ENCODE peak calls at places on chromosomes 16 and 17, in six cellular contexts. W, N, D, U, I and R are unnamed samples.

GRCh38 chr17:71438631-71439146 is 682.1 kb upstream of the SOX9 start:
- DNase-seq in W (peak), N (peak), D (peak), U (no peak), I (no peak), R (peak)

GRCh38 chr17:72852267-72852945 is 240.1 kb downstream of the SLC39A11 start:
- DNase-seq in W (no peak), N (no peak), D (no peak), U (no peak), I (no peak), R (peak)

GRCh38 chr17:9408381-9408780 is 167.2 kb downstream of the STX8 start:
- DNase-seq in W (no peak), N (no peak), D (no peak), U (no peak), I (no peak), R (peak)

GRCh38 chr17:3722716-3723115 is 987 bp upstream of the HASPIN start:
- DNase-seq in W (no peak), N (no peak), D (no peak), U (no peak), I (no peak), R (peak)

GRCh38 chr17:77681820-77682219 is 276.7 kb upstream of the TNRC6C start:
- DNase-seq in W (no peak), N (no peak), D (no peak), U (peak), I (no peak), R (no peak)

GRCh38 chr16:55257971-55258613 is 65.9 kb upstream of the IRX6 start:
- DNase-seq in W (no peak), N (peak), D (peak), U (peak), I (peak), R (no peak)

GRCh38 chr16:27483624-27484023 is 66.1 kb downstream of the GTF3C1 start:
- DNase-seq in W (no peak), N (no peak), D (no peak), U (no peak), I (no peak), R (no peak)

GRCh38 chr17:6592193-6592592 is 35.8 kb upstream of the PITPNM3 start:
- DNase-seq in W (no peak), N (no peak), D (no peak), U (no peak), I (no peak), R (peak)